ENCODE peak calls at places on chromosomes 4 and X, in four cellular contexts. A, F, S and E are unnamed samples.

GRCh38 chrX:16839852-16840460 is 30.2 kb downstream of the RBBP7 start:
- DNase-seq in A (no peak), F (no peak), S (peak), E (no peak)

GRCh38 chrX:7139202-7140081 is 8.1 kb upstream of the STS start:
- DNase-seq in A (no peak), F (no peak), S (peak), E (no peak)

GRCh38 chr4:85402371-85402770 is 72.6 kb upstream of the ARHGAP24 start:
- DNase-seq in A (no peak), F (no peak), S (peak), E (no peak)

GRCh38 chr4:70442474-70442873 is 29.5 kb upstream of the MUC7 start:
- DNase-seq in A (no peak), F (no peak), S (no peak), E (no peak)

GRCh38 chrX:48520976-48521352 is 644 bp upstream of the EBP start:
- DNase-seq in A (no peak), F (no peak), S (peak), E (no peak)

GRCh38 chrX:48492293-48492910 is 16.4 kb upstream of the PORCN start:
- DNase-seq in A (no peak), F (no peak), S (peak), E (no peak)

GRCh38 chrX:2516612-2517011 is 15.8 kb upstream of the DHRSX start:
- DNase-seq in A (no peak), F (no peak), S (no peak), E (no peak)

GRCh38 chr4:10015140-10015753 is 6.0 kb downstream of the SLC2A9 start:
- DNase-seq in A (peak), F (no peak), S (peak), E (no peak)

GRCh38 chrX:18558799-18559198 is 113.1 kb downstream of the RS1 start:
- DNase-seq in A (no peak), F (no peak), S (no peak), E (no peak)